ENCODE peak calls at places on chromosome 17, in ten cellular contexts. U is brain microvascular endothelial cell; N is amygdala; E is hepatocyte; Q is AG10803; K is stomach; L is thoracic aorta; H is GM10248; J is memory B cell; I is stimulated activated CD4-positive, alpha-beta T cell treated with anti-CD3 and anti-CD28 coated beads, Interleukin-2, amount 100 ng/mL, for 48 hours. V is an unnamed sample.

GRCh38 chr17:42518046-42518754 is 17.8 kb upstream of the NAGLU start:
- DNase-seq in U (peak; percentile 91), N (no peak), E (peak; percentile 84), Q (peak; percentile 98), K (peak; percentile 79), L (peak; percentile 80), H (no peak), J (no peak), I (no peak), V (no peak)

GRCh38 chr17:68290955-68291835 is at the start of the genes ARSG and SLC16A6:
- DNase-seq in U (peak; percentile 40), N (peak; percentile 79), E (peak; percentile 82), Q (no peak), K (peak; percentile 64), L (no peak), H (peak; percentile 86), J (peak; percentile 82), I (peak; percentile 73), V (peak; percentile 59)

GRCh38 chr17:10523043-10523442 is 4.7 kb upstream of the MYH1 start:
- DNase-seq in U (no peak), N (no peak), E (no peak), Q (no peak), K (no peak), L (no peak), H (no peak), J (no peak), I (no peak), V (no peak)

GRCh38 chr17:61404702-61405046 is 5.0 kb downstream of the TBX2 start:
- DNase-seq in U (no peak), N (no peak), E (no peak), Q (no peak), K (no peak), L (no peak), H (no peak), J (no peak), I (no peak), V (no peak)

GRCh38 chr17:63653018-63653417 is 30.8 kb downstream of the MAP3K3 start:
- DNase-seq in U (no peak), N (no peak), E (no peak), Q (no peak), K (no peak), L (no peak), H (no peak), J (no peak), I (no peak), V (no peak)

GRCh38 chr17:50144845-50145531 is 5.5 kb downstream of the PPP1R9B start:
- DNase-seq in U (no peak), N (no peak), E (no peak), Q (no peak), K (peak; percentile 44), L (no peak), H (no peak), J (no peak), I (no peak), V (no peak)

GRCh38 chr17:82528484-82529265 is 9.1 kb downstream of the FOXK2 start:
- DNase-seq in U (peak; percentile 33), N (peak; percentile 51), E (peak; percentile 42), Q (peak; percentile 74), K (peak; percentile 33), L (peak; percentile 15), H (no peak), J (no peak), I (no peak), V (peak; percentile 70)

GRCh38 chr17:82458885-82459424 is 414 bp downstream of the NARF start:
- DNase-seq in U (peak; percentile 30), N (no peak), E (peak; percentile 50), Q (peak; percentile 23), K (peak; percentile 36), L (no peak), H (no peak), J (no peak), I (no peak), V (peak; percentile 16)

GRCh38 chr17:51342257-51342656 is 81.9 kb downstream of the UTP18 start:
- DNase-seq in U (no peak), N (no peak), E (peak; percentile 48), Q (no peak), K (no peak), L (no peak), H (no peak), J (no peak), I (no peak), V (no peak)

GRCh38 chr17:42050360-42051012 is at the start of gene C17orf113:
- DNase-seq in U (peak; percentile 3), N (peak; percentile 26), E (peak; percentile 86), Q (peak; percentile 21), K (peak; percentile 62), L (no peak), H (peak; percentile 85), J (no peak), I (peak; percentile 30), V (peak; percentile 45)

GRCh38 chr17:21613071-21613429 is 79.3 kb upstream of the KCNJ18 start:
- DNase-seq in U (no peak), N (no peak), E (no peak), Q (no peak), K (no peak), L (no peak), H (no peak), J (no peak), I (no peak), V (no peak)

GRCh38 chr17:65902165-65902564 is 289.8 kb downstream of the CEP112 start:
- DNase-seq in U (no peak), N (no peak), E (no peak), Q (no peak), K (no peak), L (no peak), H (no peak), J (no peak), I (no peak), V (no peak)

GRCh38 chr17:36849871-36850348 is 87.4 kb upstream of the LHX1 start:
- DNase-seq in U (peak; percentile 75), N (no peak), E (no peak), Q (peak; percentile 52), K (no peak), L (no peak), H (peak; percentile 58), J (no peak), I (peak; percentile 43), V (no peak)

GRCh38 chr17:73506470-73507435 is 137.5 kb downstream of the SDK2 start:
- DNase-seq in U (no peak), N (no peak), E (no peak), Q (no peak), K (no peak), L (no peak), H (no peak), J (no peak), I (no peak), V (no peak)

GRCh38 chr17:80872999-80873951 is 118.4 kb upstream of the CHMP6 start:
- DNase-seq in U (peak; percentile 49), N (no peak), E (no peak), Q (no peak), K (no peak), L (no peak), H (no peak), J (no peak), I (no peak), V (peak; percentile 56)

GRCh38 chr17:17087424-17088103 is 45.3 kb downstream of the MPRIP start:
- DNase-seq in U (no peak), N (no peak), E (no peak), Q (no peak), K (no peak), L (no peak), H (no peak), J (no peak), I (no peak), V (no peak)

GRCh38 chr17:42761638-42762037 is 611 bp downstream of the RAMP2 start:
- DNase-seq in U (no peak), N (no peak), E (no peak), Q (no peak), K (no peak), L (no peak), H (no peak), J (no peak), I (no peak), V (no peak)

GRCh38 chr17:41002814-41003213 is 3.1 kb upstream of the KRTAP3-2 start:
- DNase-seq in U (no peak), N (no peak), E (no peak), Q (no peak), K (no peak), L (no peak), H (no peak), J (no peak), I (no peak), V (no peak)

GRCh38 chr17:45143767-45144198 is 4.5 kb upstream of the HEXIM1 start:
- DNase-seq in U (peak; percentile 74), N (no peak), E (peak; percentile 83), Q (peak; percentile 91), K (peak; percentile 65), L (peak; percentile 69), H (no peak), J (peak; percentile 35), I (no peak), V (peak; percentile 71)

GRCh38 chr17:79575229-79575628 is 35.6 kb downstream of the RBFOX3 start:
- DNase-seq in U (no peak), N (no peak), E (no peak), Q (no peak), K (no peak), L (no peak), H (no peak), J (no peak), I (no peak), V (no peak)

GRCh38 chr17:64017381-64017980 is 3.0 kb downstream of the ICAM2 start:
- DNase-seq in U (no peak), N (no peak), E (no peak), Q (no peak), K (no peak), L (no peak), H (no peak), J (no peak), I (no peak), V (no peak)

GRCh38 chr17:6139447-6139832 is 69.3 kb downstream of the WSCD1 start:
- DNase-seq in U (no peak), N (no peak), E (no peak), Q (no peak), K (no peak), L (no peak), H (no peak), J (no peak), I (no peak), V (no peak)

GRCh38 chr17:45405250-45406086 is 27.2 kb downstream of the ARHGAP27 start:
- DNase-seq in U (no peak), N (no peak), E (peak; percentile 77), Q (no peak), K (no peak), L (no peak), H (no peak), J (no peak), I (no peak), V (no peak)

GRCh38 chr17:82108038-82108998 is 10.3 kb upstream of the FASN start:
- DNase-seq in U (no peak), N (no peak), E (peak; percentile 5), Q (no peak), K (no peak), L (no peak), H (no peak), J (no peak), I (no peak), V (no peak)

GRCh38 chr17:62065611-62066468 is 762 bp upstream of the MED13 start:
- DNase-seq in U (peak; percentile 96), N (peak; percentile 95), E (peak; percentile 99), Q (peak; percentile 97), K (peak; percentile 99), L (peak; percentile 96), H (peak; percentile 98), J (peak; percentile 96), I (peak; percentile 97), V (peak; percentile 98)

GRCh38 chr17:47941998-47942490 is 673 bp downstream of the PNPO start:
- DNase-seq in U (no peak), N (no peak), E (no peak), Q (no peak), K (no peak), L (no peak), H (no peak), J (no peak), I (no peak), V (no peak)

GRCh38 chr17:1607971-1608320 is 20.7 kb downstream of the SLC43A2 start:
- DNase-seq in U (no peak), N (no peak), E (peak; percentile 3), Q (no peak), K (no peak), L (no peak), H (no peak), J (no peak), I (no peak), V (no peak)

GRCh38 chr17:28151001-28151400 is 108.5 kb downstream of the NLK start:
- DNase-seq in U (no peak), N (no peak), E (no peak), Q (peak; percentile 20), K (no peak), L (no peak), H (no peak), J (no peak), I (no peak), V (no peak)

V was measured in midbrain.